ENCODE peak calls at places on chromosomes 12 and 14, in five cellular contexts. O is endothelial cell of umbilical vein, K is gastrocnemius medialis, D is A549, P is HepG2. S is an unnamed sample.

GRCh38 chr14:34059037-34059924 is 108.4 kb upstream of the EGLN3 start:
- DNase-seq in O (peak; percentile 8), K (no peak), D (peak; percentile 66), P (no peak), S (no peak)

GRCh38 chr14:105474478-105475268 is at the start of gene CRIP2:
- DNase-seq in O (peak; percentile 41), K (no peak), D (peak; percentile 51), P (no peak), S (peak; percentile 77)

GRCh38 chr12:43158126-43158525 is 393.9 kb downstream of the ADAMTS20 start:
- DNase-seq in O (no peak), K (no peak), D (no peak), P (no peak), S (no peak)

GRCh38 chr12:109888179-109889020 is 8.1 kb upstream of the GLTP start:
- DNase-seq in O (peak; percentile 74), K (no peak), D (peak; percentile 85), P (no peak), S (no peak)

GRCh38 chr12:122981036-122981471 is 573 bp downstream of the ARL6IP4 start:
- DNase-seq in O (peak; percentile 59), K (no peak), D (no peak), P (no peak), S (peak; percentile 66)

GRCh38 chr12:85266391-85266790 is 13.6 kb upstream of the ALX1 start:
- DNase-seq in O (peak; percentile 21), K (no peak), D (no peak), P (no peak), S (no peak)

GRCh38 chr14:35932659-35933159 is 106.6 kb downstream of the BRMS1L start:
- DNase-seq in O (no peak), K (no peak), D (no peak), P (no peak), S (no peak)

GRCh38 chr14:38250316-38250715 is 5.6 kb downstream of the CLEC14A start:
- DNase-seq in O (peak; percentile 9), K (no peak), D (no peak), P (no peak), S (no peak)

GRCh38 chr12:39846304-39846703 is 226.7 kb upstream of the ABCD2 start:
- DNase-seq in O (no peak), K (no peak), D (no peak), P (no peak), S (no peak)

GRCh38 chr14:60183724-60184596 is 18.8 kb upstream of the DHRS7 start:
- DNase-seq in O (peak; percentile 74), K (no peak), D (peak; percentile 61), P (peak; percentile 55), S (no peak)

GRCh38 chr14:55245657-55246268 is 25.5 kb upstream of the FBXO34 start:
- DNase-seq in O (peak; percentile 49), K (no peak), D (peak; percentile 33), P (peak; percentile 25), S (no peak)

GRCh38 chr14:55807059-55807499 is 227.1 kb downstream of the KTN1 start:
- DNase-seq in O (peak; percentile 98), K (peak; percentile 32), D (peak; percentile 69), P (peak; percentile 28), S (peak; percentile 88)

GRCh38 chr14:90201344-90201743 is 55.0 kb upstream of the PSMC1 start:
- DNase-seq in O (no peak), K (no peak), D (no peak), P (no peak), S (no peak)

GRCh38 chr12:132478845-132479244 is 11.1 kb upstream of the FBRSL1 start:
- DNase-seq in O (no peak), K (no peak), D (no peak), P (no peak), S (no peak)

GRCh38 chr12:98355322-98355721 is 160.1 kb upstream of the TMPO start:
- DNase-seq in O (no peak), K (no peak), D (peak; percentile 23), P (no peak), S (no peak)

GRCh38 chr12:96501139-96501741 is 11.9 kb downstream of the CFAP54 start:
- DNase-seq in O (peak; percentile 94), K (peak; percentile 6), D (peak; percentile 84), P (peak; percentile 55), S (peak; percentile 55)

GRCh38 chr14:62847168-62847567 is 198.1 kb downstream of the KCNH5 start:
- DNase-seq in O (no peak), K (no peak), D (no peak), P (no peak), S (no peak)

DNA sequence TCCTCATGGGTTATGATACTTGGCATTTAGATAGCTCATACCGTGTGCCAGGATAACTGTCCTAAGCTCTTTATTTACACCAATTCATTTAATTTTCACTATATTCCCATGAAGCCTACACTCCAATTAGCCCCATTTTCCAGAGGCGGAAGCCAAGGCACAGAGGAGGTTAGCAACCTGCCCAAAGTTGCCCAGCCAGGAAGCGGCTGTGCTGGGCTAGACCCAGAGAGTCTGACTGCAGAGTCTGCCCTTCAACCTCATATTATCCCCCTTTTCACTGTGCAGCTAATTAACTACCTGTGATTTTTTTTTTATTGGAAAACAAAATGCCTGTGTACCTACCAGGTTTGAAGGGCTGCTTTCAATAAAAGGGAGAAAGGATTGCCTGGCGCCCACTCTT is 2.5 kb downstream of the RFLNA start:
- DNase-seq in O (no peak), K (no peak), D (no peak), P (no peak), S (no peak)
- H3K4me1 ChIP-seq in O (peaks cover 21% of the 10 kb centered on the region), K (peaks cover 15% of the 10 kb centered on the region), D (peaks cover 7% of the 10 kb centered on the region), P (peaks cover 19% of the 10 kb centered on the region), S (peaks cover 18% of the 10 kb centered on the region)

GRCh38 chr14:101559624-101560533 is 1.4 kb upstream of the DIO3 start:
- DNase-seq in O (no peak), K (no peak), D (no peak), P (no peak), S (no peak)
- TF ChIP-seq CTCF in O (no peak), K (no peak), D (no peak), P (peak; percentile 43), S (no peak)

GRCh38 chr14:53954551-53955233 is 1.9 kb downstream of the BMP4 start:
- DNase-seq in O (peak; percentile 58), K (no peak), D (peak; percentile 21), P (no peak), S (peak; percentile 43)

GRCh38 chr14:53956427-53957201 is at the start of gene BMP4:
- DNase-seq in O (peak; percentile 86), K (peak; percentile 73), D (peak; percentile 59), P (peak; percentile 82), S (peak; percentile 89)

GRCh38 chr14:53953828-53954550 is 2.6 kb downstream of the BMP4 start:
- DNase-seq in O (no peak), K (no peak), D (peak; percentile 32), P (peak; percentile 24), S (peak; percentile 55)

GRCh38 chr14:53955234-53955556 is 1.4 kb downstream of the BMP4 start:
- DNase-seq in O (no peak), K (no peak), D (no peak), P (no peak), S (no peak)

GRCh38 chr14:53955671-53956426 is 776 bp downstream of the BMP4 start:
- DNase-seq in O (peak; percentile 61), K (peak; percentile 23), D (peak; percentile 44), P (peak; percentile 37), S (peak; percentile 69)
- TF ChIP-seq POLR2A in O (peak; percentile 69), K (no peak), D (peak; percentile 8), P (peak; percentile 44), S (no peak)

DNA sequence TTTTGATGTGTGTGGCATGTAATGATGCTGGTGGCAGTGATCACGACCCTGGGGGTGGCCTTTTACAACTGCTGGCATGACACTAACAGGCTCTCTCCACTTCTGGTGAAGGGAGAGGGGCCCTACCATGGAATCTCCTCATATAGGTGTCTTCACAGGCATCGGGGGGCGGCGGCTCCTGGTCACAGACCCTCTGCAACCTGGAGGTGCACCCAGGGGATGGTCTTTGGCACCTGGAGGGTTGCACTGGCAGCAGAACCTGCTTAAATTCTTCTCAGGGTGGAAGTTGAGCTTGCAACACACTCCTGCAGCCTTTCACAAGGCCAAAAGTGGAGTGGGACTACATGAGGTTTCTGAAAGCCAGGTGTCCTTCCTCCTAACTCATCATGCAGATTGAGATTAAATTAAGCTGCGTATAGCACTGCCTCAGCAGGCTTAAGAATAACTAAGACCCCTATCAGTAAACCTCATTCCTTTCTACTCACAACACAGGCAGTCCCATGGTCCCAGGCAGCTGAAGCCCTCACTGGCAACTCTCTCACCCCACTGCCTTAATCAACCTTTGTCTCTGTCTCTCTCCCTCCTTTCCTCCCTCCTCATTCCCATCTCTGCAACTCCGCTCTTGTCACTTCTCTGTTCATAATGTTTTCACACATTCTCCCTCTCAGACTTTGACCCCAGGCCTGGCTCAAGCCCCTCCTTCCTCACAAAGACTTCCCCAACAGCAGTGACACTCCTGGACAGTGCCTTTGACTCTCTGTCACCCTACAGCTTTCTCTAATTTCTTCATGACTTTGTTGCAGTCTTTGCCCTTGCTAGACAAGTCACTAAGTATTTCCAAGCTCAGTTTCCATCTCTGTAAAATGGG is 18.9 kb downstream of the NID2 start:
- DNase-seq in O (no peak), K (no peak), D (no peak), P (peak; percentile 22), S (no peak)
- H3K4me1 ChIP-seq in O (peaks cover 9% of the 10 kb centered on the region), K (peaks cover 19% of the 10 kb centered on the region), D (peaks cover 8% of the 10 kb centered on the region), P (peaks cover 13% of the 10 kb centered on the region), S (peaks cover 59% of the 10 kb centered on the region)

DNA sequence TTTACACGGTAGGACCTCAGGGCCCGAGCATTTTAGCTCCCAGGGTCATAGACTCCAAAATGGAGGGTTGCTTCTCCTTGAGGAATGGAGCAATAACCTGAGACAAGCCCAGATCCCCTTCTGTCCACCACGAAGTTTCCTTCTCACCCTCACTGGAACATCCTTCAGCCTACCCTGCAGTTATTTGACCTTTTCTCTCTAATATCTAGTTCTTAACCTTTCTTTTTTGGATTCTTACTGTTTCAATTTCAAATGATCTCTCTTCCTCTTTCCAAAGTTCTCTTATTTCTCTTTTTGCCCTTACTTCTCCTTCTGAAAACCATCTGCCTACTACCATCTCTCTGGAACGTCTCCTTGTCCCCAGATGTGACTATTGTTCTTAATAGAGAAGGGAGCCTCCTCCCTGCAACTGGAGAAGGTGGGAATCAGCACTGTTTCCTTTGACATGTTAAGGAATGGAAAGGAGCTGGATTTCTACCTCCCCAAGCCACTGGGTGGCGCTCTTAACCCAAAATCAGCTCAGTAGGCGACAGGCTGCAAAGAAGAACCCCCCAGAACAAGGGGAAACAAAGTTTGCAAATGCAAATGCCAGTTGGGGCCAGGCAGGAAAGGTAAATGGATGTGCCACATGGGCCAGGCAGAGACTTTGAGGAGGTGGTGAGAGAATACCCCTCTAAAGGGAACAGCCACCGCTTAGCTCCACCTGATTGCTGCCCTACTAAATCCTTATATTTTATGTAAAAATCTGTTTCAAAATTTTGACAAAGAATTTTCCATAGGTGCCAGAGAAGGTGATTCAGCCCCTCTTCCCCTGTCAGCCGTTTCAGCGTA is 22.4 kb upstream of the PDE1B start:
- DNase-seq in O (peak; percentile 40), K (no peak), D (peak; percentile 43), P (peak; percentile 23), S (peak; percentile 44)
- TF ChIP-seq CTCF in O (peak; percentile 69), K (no peak), D (peak; percentile 52), P (peak; percentile 63), S (peak; percentile 51)

GRCh38 chr12:14567311-14568195 is at the start of gene PLBD1:
- DNase-seq in O (peak; percentile 8), K (peak; percentile 55), D (peak; percentile 56), P (no peak), S (peak; percentile 89)
- TF ChIP-seq POLR2A in O (no peak), K (peak; percentile 80), D (peak; percentile 27), P (no peak), S (no peak)

DNA sequence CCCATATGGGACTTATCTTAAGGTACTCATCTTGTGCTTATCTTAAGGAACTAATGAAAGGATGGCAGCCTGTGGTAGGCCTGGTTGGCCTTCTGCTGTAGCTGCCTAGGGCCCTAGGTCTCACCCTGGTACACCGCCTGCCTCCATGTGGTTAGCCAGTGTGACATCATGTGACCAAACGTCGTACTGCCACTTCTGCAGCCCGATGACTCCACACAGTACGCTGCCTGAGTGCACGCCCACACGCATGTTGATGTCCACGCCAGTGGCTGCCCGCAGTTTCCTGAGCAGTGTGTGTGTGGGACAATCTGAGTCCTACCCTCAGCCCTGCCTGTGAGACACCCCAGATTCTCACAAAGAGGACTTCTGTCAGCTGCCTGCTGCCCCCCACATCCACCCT is 5.1 kb downstream of the ADCY4 start:
- DNase-seq in O (no peak), K (no peak), D (no peak), P (no peak), S (peak; percentile 84)
- H3K4me1 ChIP-seq in O (peaks cover 17% of the 10 kb centered on the region), K (peaks cover 9% of the 10 kb centered on the region), D (peaks cover 3% of the 10 kb centered on the region), P (peaks cover 31% of the 10 kb centered on the region), S (peaks cover 38% of the 10 kb centered on the region)